ENCODE peak calls at places on chromosomes 2 and 18, in nine cellular contexts. F is uterus, X is esophagus squamous epithelium, Y is stomach, H is adrenal gland, K is astrocyte, C is pancreas, Q is tibial artery, A is body of pancreas. P is an unnamed sample.

GRCh38 chr2:28567076-28567471 is 71.2 kb downstream of the PLB1 start:
- DNase-seq in F (no peak), K (no peak), A (peak; percentile 36), Y (no peak), X (no peak), Q (no peak), H (peak; percentile 33), C (no peak), P (no peak)

GRCh38 chr2:60512641-60513040 is 40.8 kb downstream of the BCL11A start:
- DNase-seq in Q (no peak), C (no peak), Y (no peak), X (no peak), F (no peak), K (peak; percentile 18), H (no peak), A (no peak), P (no peak)

GRCh38 chr2:164456599-164456998 is 164.7 kb downstream of the GRB14 start:
- DNase-seq in Q (no peak), H (no peak), X (no peak), K (no peak), A (no peak), Y (no peak), C (no peak), F (no peak), P (no peak)

GRCh38 chr2:52334185-52334584 is 1302.3 kb upstream of the NRXN1 start:
- DNase-seq in C (no peak), Q (no peak), Y (no peak), H (no peak), X (no peak), A (no peak), K (no peak), F (no peak), P (no peak)

GRCh38 chr18:46556590-46557206 is 100.3 kb downstream of the LOXHD1 start:
- DNase-seq in C (no peak), H (no peak), X (no peak), F (no peak), K (no peak), Q (no peak), A (no peak), Y (no peak), P (no peak)

GRCh38 chr18:57839942-57840381 is 36.8 kb upstream of the ATP8B1 start:
- DNase-seq in Y (no peak), C (no peak), F (no peak), X (no peak), A (no peak), Q (no peak), H (no peak), K (peak; percentile 77), P (no peak)

GRCh38 chr2:149329470-149330126 is 789 bp upstream of the LYPD6 start:
- DNase-seq in K (peak; percentile 53), Y (peak; percentile 53), H (peak; percentile 27), X (no peak), Q (no peak), A (peak; percentile 75), F (peak; percentile 20), C (peak; percentile 76), P (peak; percentile 51)

GRCh38 chr2:158204741-158205165 is 103.1 kb downstream of the UPP2 start:
- DNase-seq in Y (no peak), A (no peak), X (no peak), C (no peak), H (no peak), Q (no peak), F (no peak), K (peak; percentile 16), P (no peak)

GRCh38 chr2:24926602-24927252 is 6.7 kb upstream of the ADCY3 start:
- DNase-seq in C (no peak), H (peak; percentile 63), Y (peak; percentile 38), Q (peak; percentile 91), F (peak; percentile 70), K (no peak), X (no peak), A (no peak), P (peak; percentile 90)

GRCh38 chr2:111185496-111186022 is 64.8 kb downstream of the BCL2L11 start:
- DNase-seq in K (no peak), X (no peak), F (no peak), Q (peak; percentile 70), A (peak; percentile 87), C (peak; percentile 85), H (peak; percentile 69), Y (peak; percentile 82), P (peak; percentile 71)

GRCh38 chr2:16246911-16247310 is 306.6 kb downstream of the MYCN start:
- DNase-seq in Q (no peak), H (no peak), X (no peak), A (no peak), Y (no peak), F (no peak), C (no peak), K (no peak), P (no peak)

GRCh38 chr18:56314396-56314795 is 324.0 kb downstream of the TXNL1 start:
- DNase-seq in A (peak; percentile 41), K (no peak), F (no peak), X (no peak), C (no peak), Y (no peak), H (no peak), Q (no peak), P (no peak)

GRCh38 chr2:232633413-232634318 is at the start of gene EFHD1:
- DNase-seq in X (no peak), A (peak; percentile 54), F (peak; percentile 86), C (peak; percentile 70), Q (peak; percentile 93), H (peak; percentile 45), Y (peak; percentile 75), K (peak; percentile 42), P (peak; percentile 83)

GRCh38 chr18:55340998-55341397 is 247.0 kb downstream of the TCF4 start:
- DNase-seq in H (no peak), K (no peak), A (no peak), C (no peak), Q (no peak), X (no peak), Y (no peak), F (no peak), P (no peak)

GRCh38 chr2:171319164-171319810 is 114.5 kb downstream of the METTL8 start:
- DNase-seq in Y (no peak), H (no peak), A (no peak), C (no peak), F (no peak), Q (no peak), X (no peak), K (peak; percentile 70), P (no peak)

GRCh38 chr2:234981197-234982095 is 29.6 kb downstream of the SH3BP4 start:
- DNase-seq in X (no peak), H (peak; percentile 76), C (peak; percentile 65), A (peak; percentile 62), Q (peak; percentile 86), Y (peak; percentile 63), F (peak; percentile 78), K (peak; percentile 100), P (peak; percentile 85)
- H3K4me1 ChIP-seq in X (peaks cover 33% of the 10 kb centered on the region), H (peaks cover 31% of the 10 kb centered on the region), C (peaks cover 74% of the 10 kb centered on the region), A (peaks cover 92% of the 10 kb centered on the region), Q (peaks cover 6% of the 10 kb centered on the region), Y (peaks cover 92% of the 10 kb centered on the region), F (peaks cover 9% of the 10 kb centered on the region), K (peaks cover 65% of the 10 kb centered on the region), P (peaks cover 20% of the 10 kb centered on the region)

DNA sequence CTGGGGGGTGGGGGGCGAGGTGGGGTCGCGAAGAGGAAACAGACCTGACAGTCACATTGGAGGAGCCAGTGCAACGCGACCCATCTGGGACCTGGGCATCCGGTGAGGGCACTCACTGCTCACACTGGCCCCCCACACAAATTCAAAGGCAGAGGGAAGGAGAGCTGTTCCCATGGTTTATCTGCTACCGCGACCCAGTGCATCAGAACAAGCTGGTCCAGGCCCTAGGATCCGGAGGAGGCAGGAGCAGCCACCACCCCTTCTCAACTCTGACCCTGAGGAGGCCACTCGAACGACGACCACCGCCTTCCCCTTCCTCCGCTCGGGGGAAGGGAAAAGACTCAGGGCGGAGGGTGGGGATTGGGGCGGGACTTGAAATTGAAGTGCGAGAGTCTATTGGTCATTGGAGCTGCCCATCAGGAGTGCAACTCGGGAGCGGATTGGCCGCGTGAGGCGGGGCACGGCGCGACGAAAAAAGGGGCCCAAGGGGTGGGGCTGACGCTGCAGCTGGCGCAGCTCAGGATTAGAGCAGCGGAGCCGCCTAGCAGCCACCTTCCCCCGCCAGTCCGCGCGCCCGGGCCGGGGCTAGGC is at the start of gene CDK5R2:
- DNase-seq in F (peak; percentile 56), X (no peak), Y (peak; percentile 65), A (peak; percentile 60), H (peak; percentile 50), K (peak; percentile 55), C (peak; percentile 73), Q (no peak), P (peak; percentile 72)
- H3K27me3 ChIP-seq in F (peaks cover 38% of the 10 kb centered on the region), X (peaks cover 39% of the 10 kb centered on the region), Y (peaks cover 66% of the 10 kb centered on the region), A (peaks cover 43% of the 10 kb centered on the region), H (peaks cover 52% of the 10 kb centered on the region), K (peaks cover 56% of the 10 kb centered on the region), C (peaks cover 2% of the 10 kb centered on the region), Q (peaks cover 88% of the 10 kb centered on the region), P (no peaks in the 10 kb centered on the region)

GRCh38 chr2:9535177-9535576 is 20.5 kb downstream of the ADAM17 start:
- DNase-seq in C (no peak), K (no peak), X (no peak), F (no peak), Y (no peak), H (no peak), Q (no peak), A (no peak), P (no peak)

GRCh38 chr2:9536504-9536903 is 19.1 kb downstream of the ADAM17 start:
- DNase-seq in X (no peak), Q (no peak), A (no peak), F (no peak), C (no peak), Y (no peak), K (no peak), H (no peak), P (no peak)

GRCh38 chr2:9543557-9543956 is 12.1 kb downstream of the ADAM17 start:
- DNase-seq in K (no peak), C (no peak), Q (no peak), H (no peak), F (no peak), X (no peak), Y (no peak), A (no peak), P (no peak)

GRCh38 chr2:9538000-9538507 is 17.6 kb downstream of the ADAM17 start:
- DNase-seq in K (peak; percentile 84), F (no peak), X (no peak), A (no peak), C (no peak), Q (no peak), Y (no peak), H (no peak), P (no peak)

DNA sequence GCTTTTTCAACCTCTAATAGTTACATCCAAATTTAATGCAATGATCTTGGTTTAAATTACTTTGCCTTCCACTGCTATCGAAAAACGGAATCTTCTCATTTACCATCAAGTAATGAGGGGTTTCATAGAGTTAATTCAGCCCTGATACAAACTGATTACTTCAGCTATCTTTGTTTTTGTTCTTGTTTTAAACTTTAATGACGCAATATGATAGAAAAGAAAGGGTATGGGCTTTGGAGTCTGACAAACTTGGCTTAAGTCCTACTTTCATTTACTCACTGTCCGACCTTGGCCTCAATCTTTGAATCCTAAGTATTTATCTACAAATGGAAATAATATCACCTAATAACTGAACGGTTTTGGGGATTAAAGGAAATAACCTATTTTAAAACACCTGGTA is 16.1 kb downstream of the ADAM17 start:
- DNase-seq in Y (no peak), C (no peak), F (no peak), A (no peak), X (no peak), K (peak; percentile 40), H (no peak), Q (no peak), P (no peak)
- H3K27ac ChIP-seq in Y (no peak overlapping the region), C (no peak overlapping the region), F (peak overlapping the region; percentile 70), A (no peak overlapping the region), X (no peak overlapping the region), K (peak overlapping the region; percentile 40), H (peak overlapping the region; percentile 70), Q (peak overlapping the region; percentile 58), P (no peak overlapping the region)

GRCh38 chr2:62202019-62202722 is 6.3 kb downstream of the B3GNT2 start:
- DNase-seq in F (no peak), Q (no peak), Y (no peak), K (no peak), H (no peak), X (no peak), C (no peak), A (no peak), P (no peak)
- H3K4me1 ChIP-seq in F (no peaks in the 10 kb centered on the region), Q (no peaks in the 10 kb centered on the region), Y (peaks cover 89% of the 10 kb centered on the region), K (no peaks in the 10 kb centered on the region), H (peaks cover 54% of the 10 kb centered on the region), X (peaks cover 32% of the 10 kb centered on the region), C (peaks cover 35% of the 10 kb centered on the region), A (peaks cover 59% of the 10 kb centered on the region), P (peaks cover 11% of the 10 kb centered on the region)

P was measured in right cardiac atrium.